ENCODE peak calls at places on chromosomes 2 and 18, in seven cellular contexts. F is NCI-H1105, Q is HTR-8/SVneo, E is A172, Y is astrocyte of the hippocampus, R is GM23248, W is stomach. N is an unnamed sample.

GRCh38 chr2:34096552-34097171 is 497.6 kb upstream of the FAM98A start:
- DNase-seq in Q (peak; percentile 32), E (peak; percentile 75), F (peak; percentile 24), W (peak; percentile 60), R (peak; percentile 60), Y (peak; percentile 82), N (peak; percentile 70)

GRCh38 chr18:3725100-3725499 is 275.1 kb downstream of the TGIF1 start:
- DNase-seq in F (no peak), Y (no peak), Q (no peak), E (no peak), R (no peak), W (no peak), N (no peak)

GRCh38 chr18:77250926-77251729 is 1.5 kb downstream of the GALR1 start:
- DNase-seq in R (peak; percentile 8), W (no peak), F (no peak), Q (no peak), E (no peak), Y (peak; percentile 16), N (peak; percentile 47)

GRCh38 chr2:233801357-233802131 is 23.4 kb downstream of the MROH2A start:
- DNase-seq in F (no peak), W (peak; percentile 14), Y (no peak), E (peak; percentile 85), Q (no peak), R (no peak), N (no peak)

GRCh38 chr2:27915191-27915590 is 24.7 kb downstream of the BABAM2 start:
- DNase-seq in Q (no peak), Y (no peak), E (no peak), R (no peak), W (no peak), F (no peak), N (no peak)

GRCh38 chr2:16386000-16386399 is 279.6 kb downstream of the CYRIA start:
- DNase-seq in E (no peak), Q (no peak), Y (no peak), W (no peak), R (no peak), F (peak; percentile 58), N (no peak)

GRCh38 chr2:7430869-7431641 is 513.8 kb downstream of the RNF144A start:
- DNase-seq in F (no peak), W (peak; percentile 36), Y (peak; percentile 46), R (no peak), Q (no peak), E (no peak), N (peak; percentile 55)

GRCh38 chr2:71748227-71748626 is 294.9 kb downstream of the DYSF start:
- DNase-seq in W (no peak), R (peak; percentile 66), Y (no peak), F (no peak), E (peak; percentile 96), Q (peak; percentile 35), N (peak; percentile 35)

GRCh38 chr2:208493186-208493585 is 86.6 kb downstream of the PTH2R start:
- DNase-seq in F (no peak), Y (no peak), R (no peak), E (no peak), W (no peak), Q (no peak), N (no peak)

GRCh38 chr18:47716632-47717185 is 213.8 kb downstream of the SMAD2 start:
- DNase-seq in F (no peak), W (no peak), R (no peak), Y (no peak), Q (no peak), E (no peak), N (no peak)

GRCh38 chr18:58227361-58227930 is 183.4 kb downstream of the NEDD4L start:
- DNase-seq in F (no peak), E (no peak), Y (peak; percentile 60), W (no peak), Q (no peak), R (no peak), N (no peak)

GRCh38 chr2:119208791-119209203 is 14.8 kb upstream of the STEAP3 start:
- DNase-seq in E (peak; percentile 99), Q (no peak), Y (peak; percentile 73), W (no peak), F (no peak), R (no peak), N (no peak)

GRCh38 chr18:76791106-76791505 is 31.3 kb upstream of the ZNF236 start:
- DNase-seq in Y (no peak), R (no peak), W (no peak), Q (no peak), E (no peak), F (no peak), N (no peak)

GRCh38 chr2:218618102-218618860 is 10.6 kb downstream of the PLCD4 start:
- DNase-seq in R (peak; percentile 17), Q (no peak), W (no peak), F (no peak), Y (no peak), E (no peak), N (no peak)

GRCh38 chr18:62663731-62664336 is 51.5 kb upstream of the PHLPP1 start:
- DNase-seq in Q (peak; percentile 68), W (no peak), E (peak; percentile 82), R (peak; percentile 65), Y (peak; percentile 25), F (no peak), N (no peak)

GRCh38 chr2:200288670-200289429 is 17.6 kb upstream of the SPATS2L start:
- DNase-seq in Q (no peak), F (no peak), R (peak; percentile 88), W (no peak), Y (no peak), E (no peak), N (no peak)